ENCODE peak calls at places on chromosomes 3 and 15, in four cellular contexts. J is nucleus accumbens, Y is bronchial epithelial cell, V is H9. D is an unnamed sample.
A peak's percentile ranks its signal among the peaks of the same experiment; 100 is the strongest.

GRCh38 chr3:77524467-77524866 is 484.6 kb downstream of the ROBO2 start:
- DNase-seq in V (no peak), Y (no peak), J (no peak), D (peak; percentile 50)

GRCh38 chr3:184531580-184532290 is 29.9 kb upstream of the EPHB3 start:
- DNase-seq in J (no peak), V (peak; percentile 14), Y (no peak), D (no peak)

GRCh38 chr3:80770106-80771079 is 991.1 kb downstream of the GBE1 start:
- DNase-seq in J (no peak), V (no peak), Y (no peak), D (no peak)

GRCh38 chr15:74130089-74130848 is at the start of gene ISLR2:
- DNase-seq in V (no peak), Y (no peak), J (no peak), D (no peak)

GRCh38 chr3:197465996-197466549 is 89.7 kb downstream of the BDH1 start:
- DNase-seq in J (no peak), Y (peak; percentile 59), V (no peak), D (no peak)

GRCh38 chr15:100124361-100124760 is 217.4 kb downstream of the ADAMTS17 start:
- DNase-seq in Y (no peak), J (no peak), V (no peak), D (no peak)

GRCh38 chr15:36590838-36591237 is 11.4 kb downstream of the CDIN1 start:
- DNase-seq in V (no peak), Y (peak; percentile 82), J (no peak), D (no peak)

GRCh38 chr3:161420746-161421145 is 49.4 kb upstream of the SPTSSB start:
- DNase-seq in Y (peak; percentile 94), V (peak; percentile 71), J (no peak), D (no peak)

GRCh38 chr15:48392356-48392755 is 61.1 kb downstream of the DUT start:
- DNase-seq in J (no peak), V (no peak), Y (no peak), D (no peak)

GRCh38 chr3:150697646-150698045 is 6.1 kb downstream of the ERICH6 start:
- DNase-seq in J (no peak), V (no peak), Y (peak; percentile 6), D (no peak)

GRCh38 chr3:168807426-168807825 is 711.7 kb upstream of the GOLIM4 start:
- DNase-seq in J (no peak), Y (no peak), V (peak; percentile 31), D (no peak)

GRCh38 chr3:99730870-99731269 is 86.8 kb upstream of the CMSS1 start:
- DNase-seq in J (no peak), V (no peak), Y (no peak), D (no peak)

GRCh38 chr15:41022487-41023090 is 69.3 kb downstream of the CHAC1 start:
- DNase-seq in Y (peak; percentile 30), J (no peak), V (peak; percentile 38), D (no peak)

GRCh38 chr15:56739964-56740640 is 6.8 kb upstream of the ZNF280D start:
- DNase-seq in V (peak; percentile 40), Y (no peak), J (no peak), D (no peak)

GRCh38 chr3:9343115-9343514 is 19.7 kb upstream of the THUMPD3 start:
- DNase-seq in Y (no peak), J (no peak), V (no peak), D (no peak)

GRCh38 chr15:55319537-55320325 is 709 bp downstream of the PIGB start:
- DNase-seq in Y (peak; percentile 30), V (no peak), J (no peak), D (no peak)

GRCh38 chr3:47098910-47099309 is 65.0 kb downstream of the SETD2 start:
- DNase-seq in Y (no peak), J (no peak), V (no peak), D (no peak)

GRCh38 chr3:9747267-9747666 is 2.5 kb upstream of the OGG1 start:
- DNase-seq in J (no peak), V (no peak), Y (no peak), D (no peak)

GRCh38 chr15:27561816-27562215 is 537.3 kb downstream of the OCA2 start:
- DNase-seq in V (no peak), Y (peak; percentile 15), J (no peak), D (no peak)